ENCODE peak calls at places on chromosome 10, in seven cellular contexts. G is cardiac muscle cell, B is AG04450, X is OCI-LY7, Q is IMR-90, L is fibroblast of pulmonary artery, Y is prostate gland. J is an unnamed sample.
A peak's percentile ranks its signal among the peaks of the same experiment; 100 is the strongest.

GRCh38 chr10:117970962-117971361 is 75.8 kb downstream of the RAB11FIP2 start:
- DNase-seq in X (no peak), L (no peak), Q (no peak), Y (no peak), B (no peak), G (no peak), J (no peak)

GRCh38 chr10:127738512-127739424 is 1.8 kb downstream of the FOXI2 start:
- DNase-seq in G (no peak), Q (no peak), X (no peak), B (no peak), L (no peak), Y (no peak), J (peak; percentile 46)

GRCh38 chr10:119431768-119432135 is 110.8 kb downstream of the RGS10 start:
- DNase-seq in Q (no peak), G (no peak), B (no peak), Y (no peak), X (no peak), L (no peak), J (no peak)

GRCh38 chr10:85138046-85138445 is 809.7 kb downstream of the CCSER2 start:
- DNase-seq in G (no peak), Y (no peak), Q (no peak), L (no peak), B (no peak), X (no peak), J (no peak)

GRCh38 chr10:123297175-123297574 is 143.0 kb downstream of the BUB3 start:
- DNase-seq in X (no peak), L (no peak), B (no peak), G (no peak), Y (no peak), Q (no peak), J (no peak)

GRCh38 chr10:114674321-114674720 is 16.2 kb upstream of the ABLIM1 start:
- DNase-seq in Q (no peak), Y (no peak), L (no peak), B (no peak), G (no peak), X (no peak), J (no peak)

GRCh38 chr10:60334991-60335390 is 54.7 kb downstream of the ANK3 start:
- DNase-seq in X (no peak), Q (no peak), B (no peak), G (no peak), L (no peak), Y (no peak), J (no peak)

GRCh38 chr10:28996947-28997551 is 291.8 kb upstream of the LYZL1 start:
- DNase-seq in G (no peak), X (no peak), L (no peak), Q (peak; percentile 36), B (no peak), Y (no peak), J (no peak)

GRCh38 chr10:77578583-77579227 is 58.9 kb downstream of the KCNMA1 start:
- DNase-seq in Q (peak; percentile 90), B (no peak), G (no peak), Y (no peak), L (peak; percentile 36), X (no peak), J (peak; percentile 82)

GRCh38 chr10:42932735-42933453 is 144.0 kb upstream of the RET start:
- DNase-seq in B (no peak), Q (no peak), X (no peak), L (no peak), Y (no peak), G (peak; percentile 53), J (no peak)

DNA sequence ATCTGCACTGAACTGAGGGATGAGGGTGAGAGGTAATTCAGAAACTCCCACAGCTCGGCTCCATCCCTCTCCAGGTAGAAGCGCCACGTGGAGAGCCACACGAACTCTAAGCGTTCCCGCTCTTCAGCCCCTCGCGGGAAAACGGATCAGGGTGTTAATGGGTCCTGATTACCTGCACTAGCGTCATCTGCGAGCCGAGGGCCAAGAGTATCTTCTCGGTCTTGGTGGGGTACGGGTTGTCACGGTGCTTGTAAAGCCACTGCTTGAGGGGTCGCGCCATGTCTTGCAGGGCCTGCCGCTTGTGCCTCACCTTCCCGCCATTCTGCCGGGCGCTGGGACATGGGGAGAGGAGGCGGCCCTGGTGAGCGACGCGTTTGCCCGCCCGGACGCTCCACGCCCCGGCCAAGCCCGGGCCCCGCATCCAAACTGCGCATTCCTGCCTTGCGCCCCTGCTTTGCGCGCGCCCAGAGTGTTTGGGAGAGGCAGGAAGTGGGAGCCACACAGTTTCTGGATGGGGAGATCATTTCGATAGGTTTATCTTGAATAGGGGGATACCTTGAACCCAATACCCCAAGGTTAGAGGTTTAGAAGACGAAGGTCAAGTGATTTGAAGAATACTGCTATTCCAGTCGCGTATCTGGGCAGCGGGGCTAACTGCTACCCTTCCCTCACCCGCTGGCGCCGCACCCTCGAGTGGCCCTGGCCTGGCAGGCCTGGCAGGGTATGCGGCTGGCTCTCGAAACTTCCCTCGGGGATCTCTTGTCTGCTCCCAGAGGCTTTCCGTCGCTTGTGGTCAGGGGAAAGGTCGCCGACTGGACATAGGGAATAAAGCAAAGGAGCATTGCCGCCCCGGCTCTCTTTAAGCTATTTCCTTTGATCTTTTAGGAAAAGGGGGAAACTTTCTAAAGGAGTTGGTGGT is 4.2 kb downstream of the MKX start:
- DNase-seq in B (no peak), G (peak; percentile 8), X (no peak), Q (no peak), L (no peak), Y (no peak), J (no peak)
- H3K4me3 ChIP-seq in B (peak overlapping the region; percentile 7), G (peak overlapping the region; percentile 45), X (peak overlapping the region; percentile 66), Q (no peak overlapping the region), L (no peak overlapping the region), Y (peak overlapping the region; percentile 53), J (peak overlapping the region; percentile 49)

GRCh38 chr10:112507988-112508387 is 61.0 kb downstream of the VTI1A start:
- DNase-seq in B (no peak), X (no peak), Q (no peak), L (no peak), G (no peak), Y (peak; percentile 39), J (no peak)

GRCh38 chr10:112512294-112512693 is 65.3 kb downstream of the VTI1A start:
- DNase-seq in Q (no peak), X (no peak), Y (no peak), B (no peak), L (no peak), G (no peak), J (no peak)

GRCh38 chr10:112509558-112510299 is 62.7 kb downstream of the VTI1A start:
- DNase-seq in B (no peak), G (no peak), L (no peak), Q (no peak), X (no peak), Y (no peak), J (no peak)

GRCh38 chr10:112515126-112515525 is 68.1 kb downstream of the VTI1A start:
- DNase-seq in Y (no peak), X (no peak), B (no peak), G (no peak), Q (no peak), L (no peak), J (no peak)

DNA sequence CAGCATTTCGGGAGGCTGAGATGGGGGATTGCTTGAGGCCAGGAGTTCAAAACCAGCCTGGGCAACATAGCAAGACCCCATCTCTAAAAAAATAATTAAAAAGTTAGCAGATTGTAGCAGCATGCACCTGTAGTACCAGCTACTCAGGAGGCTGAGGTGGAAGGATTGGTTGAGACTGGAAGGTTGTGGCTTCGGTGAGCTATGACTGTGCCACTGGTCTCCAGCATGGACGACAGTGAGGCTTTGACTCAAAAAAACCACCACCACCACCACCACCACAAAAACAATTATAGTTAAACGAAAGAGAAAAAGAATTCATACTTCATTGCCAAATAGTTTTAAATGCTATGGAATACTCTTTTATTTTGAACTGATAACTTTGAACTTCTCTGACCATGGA is 63.4 kb downstream of the VTI1A start:
- DNase-seq in Q (no peak), G (no peak), B (no peak), Y (no peak), X (no peak), L (no peak), J (no peak)
- TF ChIP-seq CTCF in Q (no peak), G (no peak), B (no peak), Y (no peak), X (no peak), L (no peak), J (no peak)

GRCh38 chr10:22613011-22613410 is 101.4 kb downstream of the PIP4K2A start:
- DNase-seq in G (no peak), L (no peak), Q (no peak), X (no peak), B (no peak), Y (no peak), J (no peak)

GRCh38 chr10:22617516-22617915 is 96.9 kb downstream of the PIP4K2A start:
- DNase-seq in Q (no peak), G (no peak), Y (no peak), X (peak; percentile 40), B (no peak), L (no peak), J (no peak)

GRCh38 chr10:22615819-22616499 is 98.4 kb downstream of the PIP4K2A start:
- DNase-seq in Q (no peak), G (no peak), Y (no peak), L (no peak), X (peak; percentile 80), B (no peak), J (no peak)

GRCh38 chr10:22612316-22612715 is 102.1 kb downstream of the PIP4K2A start:
- DNase-seq in Q (no peak), G (no peak), X (no peak), L (no peak), B (no peak), Y (no peak), J (no peak)

DNA sequence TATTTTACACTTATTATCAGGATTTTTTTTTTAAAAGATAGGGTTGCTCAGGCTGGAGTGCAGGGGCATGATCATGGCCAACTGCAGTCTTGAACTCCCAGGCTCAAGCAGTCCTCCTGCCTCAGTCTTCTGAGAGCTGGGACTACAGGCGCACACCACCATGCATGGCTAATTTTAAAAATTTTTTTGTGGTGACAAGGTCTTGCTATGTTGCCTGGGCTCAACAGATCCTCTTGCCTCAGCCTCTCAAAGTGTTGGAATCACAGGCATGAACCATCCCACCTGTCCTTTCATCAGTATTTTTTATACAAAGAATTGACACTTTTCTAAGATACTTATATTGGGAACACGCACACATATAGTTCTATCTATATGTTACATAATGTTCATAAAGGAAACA is 99.3 kb downstream of the PIP4K2A start:
- DNase-seq in Q (no peak), L (no peak), Y (no peak), X (no peak), B (no peak), G (no peak), J (no peak)
- H3K4me3 ChIP-seq in Q (no peak overlapping the region), L (no peak overlapping the region), Y (no peak overlapping the region), X (peak overlapping the region; percentile 65), B (no peak overlapping the region), G (no peak overlapping the region), J (no peak overlapping the region)

GRCh38 chr10:46231087-46231486 is 55.7 kb upstream of the ANTXRL start:
- DNase-seq in Y (no peak), L (no peak), G (no peak), X (no peak), Q (no peak), B (no peak), J (no peak)

GRCh38 chr10:46232666-46233065 is 54.1 kb upstream of the ANTXRL start:
- DNase-seq in B (no peak), X (no peak), Q (no peak), L (no peak), G (no peak), Y (no peak), J (no peak)

GRCh38 chr10:46232084-46232483 is 54.7 kb upstream of the ANTXRL start:
- DNase-seq in Q (no peak), B (no peak), L (no peak), Y (no peak), X (no peak), G (no peak), J (no peak)

GRCh38 chr10:46229144-46229563 is 57.6 kb upstream of the ANTXRL start:
- DNase-seq in Y (no peak), G (peak; percentile 61), X (peak; percentile 48), L (no peak), B (no peak), Q (no peak), J (no peak)

GRCh38 chr10:46230615-46231014 is 56.2 kb upstream of the ANTXRL start:
- DNase-seq in B (no peak), Q (no peak), Y (no peak), X (no peak), L (no peak), G (no peak), J (no peak)
- TF ChIP-seq CTCF in B (no peak), Q (no peak), Y (no peak), X (no peak), L (no peak), G (no peak), J (no peak)

J was measured in epithelial cell of esophagus.